ENCODE peak calls at places on chromosomes 3 and 15, in five cellular contexts. R, O, L, U and E are unnamed samples. For H3K4me1, the result is how much of the 10 kb centered on the place peaks cover.

GRCh38 chr3:194384569-194385001 is 14.5 kb downstream of the GP5 start:
- DNase-seq in R (no peak), O (no peak), L (no peak), U (no peak), E (peak)

GRCh38 chr3:155560594-155560993 is 184.3 kb downstream of the PLCH1 start:
- DNase-seq in R (no peak), O (no peak), L (no peak), U (no peak), E (no peak)

GRCh38 chr3:46673151-46674030 is 20.1 kb downstream of the ALS2CL start:
- DNase-seq in R (no peak), O (no peak), L (no peak), U (peak), E (peak)

GRCh38 chr15:68608206-68608843 is 29.5 kb downstream of the CORO2B start:
- DNase-seq in R (peak), O (no peak), L (no peak), U (peak), E (peak)

GRCh38 chr3:44359146-44359751 is 20.7 kb downstream of the TCAIM start:
- DNase-seq in R (no peak), O (no peak), L (no peak), U (no peak), E (no peak)

GRCh38 chr15:81152339-81152738 is 18.3 kb downstream of the CFAP161 start:
- DNase-seq in R (no peak), O (no peak), L (no peak), U (no peak), E (no peak)

GRCh38 chr3:77772459-77772858 is 732.6 kb downstream of the ROBO2 start:
- DNase-seq in R (no peak), O (no peak), L (no peak), U (no peak), E (no peak)

GRCh38 chr3:17390785-17391184 is 351.6 kb downstream of the TBC1D5 start:
- DNase-seq in R (no peak), O (no peak), L (no peak), U (no peak), E (no peak)

GRCh38 chr15:86316699-86317378 is 237.2 kb downstream of the AGBL1 start:
- DNase-seq in R (no peak), O (no peak), L (no peak), U (no peak), E (no peak)

GRCh38 chr3:14113964-14114667 is 10.6 kb downstream of the CHCHD4 start:
- DNase-seq in R (no peak), O (no peak), L (no peak), U (no peak), E (no peak)

GRCh38 chr3:23183731-23184130 is 19.4 kb upstream of the UBE2E2 start:
- DNase-seq in R (peak), O (no peak), L (peak), U (no peak), E (no peak)

GRCh38 chr15:47870956-47871625 is 153.8 kb downstream of the SEMA6D start:
- DNase-seq in R (peak), O (no peak), L (no peak), U (no peak), E (no peak)

GRCh38 chr3:113272369-113272748 is 61.0 kb downstream of the BOC start:
- DNase-seq in R (no peak), O (no peak), L (no peak), U (peak), E (no peak)

GRCh38 chr3:127182848-127183714 is 9.8 kb upstream of the PRR23E start:
- DNase-seq in R (no peak), O (no peak), L (no peak), U (peak), E (no peak)

GRCh38 chr3:71930056-71930991 is 145.4 kb upstream of the PROK2 start:
- DNase-seq in R (no peak), O (no peak), L (no peak), U (no peak), E (no peak)

GRCh38 chr15:84760219-84760618 is 11.8 kb downstream of the ZNF592 start:
- DNase-seq in R (no peak), O (no peak), L (no peak), U (no peak), E (no peak)

GRCh38 chr15:59997070-59997701 is 6.9 kb upstream of the FOXB1 start:
- DNase-seq in R (no peak), O (no peak), L (no peak), U (no peak), E (no peak)

GRCh38 chr15:85379403-85380131 is 836 bp upstream of the AKAP13 start:
- DNase-seq in R (peak), O (no peak), L (no peak), U (no peak), E (peak)

GRCh38 chr3:36697397-36698001 is 66.9 kb downstream of the DCLK3 start:
- DNase-seq in R (no peak), O (no peak), L (no peak), U (no peak), E (no peak)

GRCh38 chr3:197201840-197202452 is 96.5 kb downstream of the DLG1 start:
- DNase-seq in R (no peak), O (no peak), L (no peak), U (no peak), E (no peak)

GRCh38 chr15:80309769-80310384 is 57.9 kb upstream of the CTXND1 start:
- DNase-seq in R (peak), O (no peak), L (no peak), U (no peak), E (no peak)

GRCh38 chr3:157120071-157120892 is 39.7 kb downstream of the CCNL1 start:
- DNase-seq in R (no peak), O (no peak), L (peak), U (no peak), E (peak)

GRCh38 chr3:166451997-166452396 is 614.8 kb upstream of the BCHE start:
- DNase-seq in R (no peak), O (no peak), L (no peak), U (no peak), E (no peak)

GRCh38 chr3:166455724-166456123 is 618.5 kb upstream of the BCHE start:
- DNase-seq in R (no peak), O (no peak), L (no peak), U (no peak), E (no peak)

GRCh38 chr3:166456291-166456690 is 619.1 kb upstream of the BCHE start:
- DNase-seq in R (no peak), O (no peak), L (no peak), U (no peak), E (no peak)

GRCh38 chr3:166457382-166457781 is 620.2 kb upstream of the BCHE start:
- DNase-seq in R (no peak), O (no peak), L (no peak), U (no peak), E (no peak)

GRCh38 chr3:166453472-166453871 is 616.2 kb upstream of the BCHE start:
- DNase-seq in R (no peak), O (no peak), L (no peak), U (no peak), E (no peak)
- TF ChIP-seq CTCF in R (no peak), O (no peak), L (no peak), U (no peak), E (no peak)

GRCh38 chr3:132242095-132242494 is 75.1 kb upstream of the ACP3 start:
- DNase-seq in R (no peak), O (no peak), L (no peak), U (no peak), E (no peak)

GRCh38 chr3:132239587-132239986 is 77.6 kb upstream of the ACP3 start:
- DNase-seq in R (no peak), O (no peak), L (no peak), U (no peak), E (no peak)

GRCh38 chr3:132245547-132245946 is 71.7 kb upstream of the ACP3 start:
- DNase-seq in R (no peak), O (no peak), L (no peak), U (no peak), E (no peak)

GRCh38 chr3:132246212-132246611 is 71.0 kb upstream of the ACP3 start:
- DNase-seq in R (no peak), O (no peak), L (no peak), U (no peak), E (no peak)

GRCh38 chr3:132242790-132243189 is 74.4 kb upstream of the ACP3 start:
- DNase-seq in R (no peak), O (no peak), L (no peak), U (no peak), E (no peak)
- TF ChIP-seq POLR2AphosphoS5 in R (no peak), O (no peak), L (no peak), U (no peak), E (no peak)

GRCh38 chr3:124630994-124631393 is 99.3 kb upstream of the UMPS start:
- DNase-seq in R (no peak), O (no peak), L (no peak), U (no peak), E (no peak)
- H3K4me1 ChIP-seq in R (under half), O (under half), L (under half), U (under half), E (under half)

GRCh38 chr3:54427951-54428871 is 305.9 kb downstream of the CACNA2D3 start:
- DNase-seq in R (peak), O (peak), L (peak), U (peak), E (peak)

GRCh38 chr3:54434761-54435160 is 312.4 kb downstream of the CACNA2D3 start:
- DNase-seq in R (no peak), O (no peak), L (no peak), U (no peak), E (no peak)

GRCh38 chr3:54432975-54433374 is 310.6 kb downstream of the CACNA2D3 start:
- DNase-seq in R (no peak), O (no peak), L (no peak), U (no peak), E (no peak)

GRCh38 chr3:54433846-54434245 is 311.5 kb downstream of the CACNA2D3 start:
- DNase-seq in R (no peak), O (no peak), L (no peak), U (no peak), E (no peak)
- TF ChIP-seq CTCF in R (no peak), O (no peak), L (no peak), U (no peak), E (no peak)

DNA sequence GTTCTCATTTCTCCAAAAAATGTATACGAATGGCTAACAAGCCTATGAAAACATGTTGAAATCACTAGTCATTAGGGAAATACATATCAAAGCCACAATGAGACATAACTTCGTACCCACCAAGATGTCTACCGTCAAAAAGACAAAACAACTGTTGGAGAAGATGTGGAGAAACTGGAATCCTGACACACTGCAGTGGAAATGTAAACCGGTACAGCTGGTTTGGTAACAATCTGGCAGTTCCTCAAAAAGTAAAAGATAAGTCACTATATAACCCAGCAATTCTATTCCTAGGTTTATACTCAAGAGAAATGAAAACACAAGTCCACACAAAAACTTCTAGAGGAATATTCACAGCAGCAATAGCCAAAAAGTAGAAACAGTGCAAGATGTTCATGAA is 7.0 kb downstream of the SCAPER start:
- DNase-seq in R (no peak), O (no peak), L (no peak), U (no peak), E (no peak)
- TF ChIP-seq POLR2AphosphoS5 in R (no peak), O (no peak), L (no peak), U (no peak), E (no peak)

DNA sequence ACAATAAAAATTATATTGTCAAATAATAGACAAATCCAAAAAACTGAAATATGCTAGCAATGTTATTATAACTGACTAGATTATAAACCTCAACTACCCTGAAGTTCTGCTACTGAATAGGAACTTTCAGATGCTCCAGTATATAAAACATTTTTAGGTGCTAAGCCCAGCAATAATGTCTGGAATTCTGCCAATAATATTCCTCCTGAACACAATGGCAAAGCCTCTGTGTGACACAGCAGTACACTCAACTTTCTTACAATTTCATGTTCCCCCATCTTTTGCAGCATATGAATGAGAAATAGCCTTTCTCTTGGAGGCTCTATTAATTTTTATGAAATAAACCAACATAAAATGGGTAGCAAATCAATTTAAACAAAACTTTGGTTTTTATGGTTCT is 29.5 kb downstream of the ATOSA start:
- DNase-seq in R (peak), O (no peak), L (no peak), U (no peak), E (no peak)
- H3K4me1 ChIP-seq in R (under half), O (under half), L (under half), U (under half), E (under half)

GRCh38 chr15:65180167-65180566 is 5.0 kb downstream of the CLPX start:
- DNase-seq in R (no peak), O (no peak), L (no peak), U (no peak), E (no peak)

GRCh38 chr15:65184944-65185717 is at the start of gene CLPX:
- DNase-seq in R (peak), O (peak), L (peak), U (peak), E (peak)

GRCh38 chr15:65182538-65182937 is 2.6 kb downstream of the CLPX start:
- DNase-seq in R (no peak), O (no peak), L (no peak), U (no peak), E (no peak)

GRCh38 chr15:65184305-65184943 is 718 bp downstream of the CLPX start:
- DNase-seq in R (peak), O (no peak), L (peak), U (peak), E (peak)

DNA sequence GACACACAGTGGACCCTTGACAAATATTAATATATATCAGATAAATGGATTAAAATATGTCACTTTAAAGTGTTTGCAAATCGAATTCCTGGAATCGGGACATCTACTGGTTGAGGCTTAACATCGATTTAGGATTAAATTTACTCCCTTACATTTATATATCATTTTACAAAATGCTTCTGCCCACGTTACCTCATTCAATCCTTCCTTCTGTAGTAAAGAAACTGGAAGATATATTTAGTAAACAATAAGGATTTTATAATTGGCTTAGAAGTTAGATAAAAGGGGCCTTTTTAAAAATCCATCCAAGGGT is 1.3 kb downstream of the CLPX start:
- DNase-seq in R (peak), O (no peak), L (no peak), U (no peak), E (no peak)
- TF ChIP-seq CTCF in R (no peak), O (no peak), L (no peak), U (no peak), E (no peak)

GRCh38 chr3:50515565-50516047 is 12.2 kb upstream of the CACNA2D2 start:
- DNase-seq in R (peak), O (no peak), L (no peak), U (no peak), E (no peak)
- TF ChIP-seq POLR2AphosphoS5 in R (no peak), O (no peak), L (no peak), U (no peak), E (no peak)

DNA sequence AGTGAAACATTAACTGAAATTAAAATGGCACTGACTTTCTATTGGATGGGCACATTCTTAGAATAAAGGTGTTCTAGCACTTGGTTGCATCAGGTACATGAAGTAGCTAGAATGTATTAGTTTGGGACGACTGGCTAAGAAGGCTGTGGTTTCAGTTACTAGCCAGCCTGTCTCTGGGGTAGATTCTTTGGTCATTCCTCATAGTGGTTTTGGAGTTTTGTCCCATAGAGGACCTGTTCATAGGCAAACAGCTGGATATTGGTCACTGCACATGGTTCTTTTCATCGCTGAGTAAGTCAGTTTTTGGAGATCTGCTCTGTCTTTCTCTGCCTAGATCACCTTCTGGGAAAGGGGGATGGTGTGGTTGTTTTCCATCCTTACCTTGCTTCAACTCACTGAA is 55.3 kb downstream of the ADAMTSL3 start:
- DNase-seq in R (no peak), O (no peak), L (no peak), U (no peak), E (no peak)
- H3K4me1 ChIP-seq in R (under half), O (under half), L (under half), U (under half), E (under half)